ENCODE peak calls at places on chromosomes 12 and 14, in six cellular contexts. P is KG1; E is bronchial epithelial cell; B is stimulated activated naive B cell treated with anti-CD40 and anti-IgM and Interleukin-4, amounts not matched to agents 10 μg/mL and 1 μg/mL and 100 μg/mL, for 72 hours; R is NCI-H524; S is stimulated activated CD4-positive, alpha-beta T cell treated with anti-CD3 and anti-CD28 coated beads, Interleukin-2, amount 100 ng/mL, for 48 hours. Y is an unnamed sample.

GRCh38 chr14:83520837-83521236 is 1987.2 kb upstream of the SEL1L start:
- DNase-seq in S (no peak), P (no peak), R (peak), B (no peak), E (no peak), Y (no peak)

GRCh38 chr14:76647699-76648298 is 113.5 kb upstream of the VASH1 start:
- DNase-seq in B (peak), S (peak), R (peak), E (peak), P (peak), Y (no peak)

GRCh38 chr12:102760322-102760721 is 156.7 kb downstream of the PAH start:
- DNase-seq in R (no peak), S (no peak), P (no peak), E (no peak), B (no peak), Y (no peak)

GRCh38 chr12:81255456-81255855 is 177.6 kb downstream of the ACSS3 start:
- DNase-seq in E (no peak), S (no peak), B (no peak), R (no peak), P (no peak), Y (no peak)

GRCh38 chr14:32825058-32825457 is 113.6 kb upstream of the NPAS3 start:
- DNase-seq in P (no peak), S (no peak), R (no peak), E (no peak), B (no peak), Y (no peak)

GRCh38 chr14:97180304-97181200 is 383.4 kb downstream of the VRK1 start:
- DNase-seq in E (peak), S (no peak), B (no peak), P (no peak), R (no peak), Y (peak)

GRCh38 chr14:21069388-21070082 is 569 bp upstream of the ARHGEF40 start:
- DNase-seq in B (no peak), R (no peak), E (no peak), P (no peak), S (no peak), Y (no peak)

GRCh38 chr12:1732914-1733313 is 42.0 kb downstream of the ADIPOR2 start:
- DNase-seq in S (no peak), B (no peak), E (no peak), R (no peak), P (no peak), Y (no peak)

GRCh38 chr14:53791116-53791515 is 165.5 kb downstream of the BMP4 start:
- DNase-seq in B (no peak), S (no peak), R (no peak), E (no peak), P (no peak), Y (no peak)

GRCh38 chr12:104742551-104742961 is 215.5 kb downstream of the SLC41A2 start:
- DNase-seq in E (no peak), S (no peak), B (no peak), R (no peak), P (no peak), Y (no peak)

GRCh38 chr12:3421599-3421998 is 69.4 kb upstream of the PRMT8 start:
- DNase-seq in E (no peak), B (no peak), P (no peak), S (no peak), R (no peak), Y (no peak)

GRCh38 chr14:57245941-57246340 is 22.8 kb downstream of the EXOC5 start:
- DNase-seq in B (no peak), E (no peak), R (no peak), P (no peak), S (no peak), Y (no peak)

GRCh38 chr12:32516230-32516629 is 116.9 kb downstream of the FGD4 start:
- DNase-seq in B (no peak), E (no peak), S (no peak), P (no peak), R (no peak), Y (no peak)

GRCh38 chr12:18752947-18753346 is 15.0 kb downstream of the CAPZA3 start:
- DNase-seq in B (no peak), P (no peak), E (no peak), R (no peak), S (no peak), Y (no peak)